ENCODE peak calls at places on chromosomes 16 and 17, in eight cellular contexts. F is left cardiac atrium; P is heart right ventricle; Z is stimulated activated CD4-positive, alpha-beta T cell treated with anti-CD3 and anti-CD28 coated beads, Interleukin-4, amount 100 ng/mL, for 24 hours; V is RPMI7951; E is tibial artery; T is effector CD4-positive, alpha-beta T cell; N is DMS79 treated with DMSO at 0.1 percent for 48 hours. D is an unnamed sample.

GRCh38 chr16:11621920-11622651 is 35.4 kb upstream of the LITAF start:
- DNase-seq in P (peak), T (peak), N (peak), E (no peak), V (no peak), Z (peak), F (peak), D (peak)

GRCh38 chr16:19289805-19290490 is 4.4 kb downstream of the CLEC19A start:
- DNase-seq in V (no peak), P (no peak), Z (no peak), E (no peak), N (peak), F (no peak), T (no peak), D (no peak)

GRCh38 chr17:73376152-73376551 is 64.4 kb upstream of the CDC42EP4 start:
- DNase-seq in T (no peak), Z (no peak), P (no peak), F (no peak), E (no peak), N (no peak), V (no peak), D (no peak)

GRCh38 chr17:45384800-45385262 is 47.8 kb downstream of the ARHGAP27 start:
- DNase-seq in F (no peak), N (no peak), T (no peak), V (no peak), Z (no peak), P (peak), E (no peak), D (no peak)

GRCh38 chr16:26959416-26960009 is 107.2 kb upstream of the C16orf82 start:
- DNase-seq in F (no peak), N (no peak), Z (no peak), T (no peak), P (no peak), V (no peak), E (no peak), D (no peak)

GRCh38 chr17:45573915-45574314 is 83.4 kb upstream of the PLEKHM1 start:
- DNase-seq in E (no peak), F (no peak), P (no peak), V (no peak), N (no peak), Z (no peak), T (no peak), D (no peak)

GRCh38 chr17:35101036-35101435 is 18.6 kb downstream of the RAD51D start:
- DNase-seq in P (no peak), Z (no peak), T (no peak), F (no peak), N (no peak), V (no peak), E (no peak), D (no peak)

GRCh38 chr16:4615389-4616046 is 830 bp upstream of the UBALD1 start:
- DNase-seq in E (no peak), V (no peak), N (no peak), P (peak), F (peak), Z (no peak), T (no peak), D (peak)

GRCh38 chr17:4004517-4005295 is 40.5 kb upstream of the ATP2A3 start:
- DNase-seq in E (no peak), F (peak), N (no peak), P (peak), V (no peak), Z (peak), T (peak), D (peak)

GRCh38 chr16:67869653-67870052 is 3.2 kb upstream of the EDC4 start:
- DNase-seq in N (no peak), E (no peak), P (no peak), F (no peak), T (no peak), Z (no peak), V (no peak), D (no peak)

GRCh38 chr17:35795007-35795870 is at the start of gene MMP28:
- DNase-seq in F (peak), E (no peak), V (peak), N (peak), Z (peak), T (no peak), P (peak), D (no peak)

GRCh38 chr17:6712058-6712853 is 913 bp downstream of the SLC13A5 start:
- DNase-seq in F (no peak), P (no peak), Z (no peak), V (peak), T (no peak), E (no peak), N (no peak), D (no peak)

GRCh38 chr16:9402293-9402865 is 310.9 kb downstream of the HAPSTR1 start:
- DNase-seq in F (no peak), Z (no peak), N (no peak), T (no peak), P (no peak), E (no peak), V (no peak), D (no peak)

GRCh38 chr16:19783847-19784736 is 66.0 kb downstream of the IQCK start:
- DNase-seq in E (no peak), N (no peak), F (no peak), P (no peak), T (no peak), Z (no peak), V (no peak), D (no peak)

GRCh38 chr17:60174035-60174434 is 24.3 kb downstream of the CA4 start:
- DNase-seq in T (no peak), F (no peak), P (no peak), Z (no peak), N (no peak), V (no peak), E (no peak), D (no peak)

GRCh38 chr16:75566040-75566888 is at the start of gene GABARAPL2:
- DNase-seq in Z (peak), F (peak), N (peak), P (peak), T (peak), E (peak), V (peak), D (peak)

GRCh38 chr17:17495448-17496188 is 577 bp downstream of the RASD1 start:
- DNase-seq in V (no peak), F (no peak), T (peak), Z (peak), N (peak), E (peak), P (peak), D (peak)

GRCh38 chr16:73713817-73714495 is 582.7 kb upstream of the PSMD7 start:
- DNase-seq in P (peak), V (peak), N (no peak), Z (no peak), E (peak), F (no peak), T (no peak), D (no peak)

GRCh38 chr17:63405741-63406261 is 40.3 kb downstream of the CYB561 start:
- DNase-seq in T (no peak), V (peak), Z (no peak), P (no peak), E (no peak), F (no peak), N (peak), D (no peak)

GRCh38 chr17:72579990-72580320 is 459.1 kb downstream of the SOX9 start:
- DNase-seq in E (no peak), N (no peak), Z (no peak), P (no peak), V (no peak), T (no peak), F (no peak), D (no peak)

GRCh38 chr17:68378202-68379149 is 78.8 kb downstream of the WIPI1 start:
- DNase-seq in P (peak), E (peak), F (peak), V (peak), T (no peak), N (no peak), Z (no peak), D (no peak)

GRCh38 chr16:3149630-3150345 is 15.0 kb downstream of the ZNF213 start:
- DNase-seq in T (no peak), Z (peak), V (peak), P (peak), N (peak), E (peak), F (peak), D (no peak)

D was measured in CD8-positive, alpha-beta memory T cell.